ENCODE peak calls at places on chromosome 15, in seven cellular contexts. One of them, this sample, is unnamed.

GRCh38 chr15:70812827-70813364 is 41.1 kb downstream of the LARP6 start:
- DNase-seq in foreskin fibroblast: no peak
- DNase-seq in AG09309: no peak
- DNase-seq in heart left ventricle: no peak
- DNase-seq in KG1: no peak
- DNase-seq in neuronal stem cell: no peak
- DNase-seq in HAP-1: no peak
- DNase-seq in this sample: no peak

GRCh38 chr15:56968821-56969220 is 50.4 kb downstream of the TCF12 start:
- DNase-seq in foreskin fibroblast: no peak
- DNase-seq in KG1: no peak
- DNase-seq in AG09309: no peak
- DNase-seq in HAP-1: peak; percentile 34
- DNase-seq in neuronal stem cell: peak; percentile 31
- DNase-seq in heart left ventricle: no peak
- DNase-seq in this sample: no peak

GRCh38 chr15:70096215-70096974 is 1.3 kb downstream of the TLE3 start:
- DNase-seq in AG09309: no peak
- DNase-seq in HAP-1: peak; percentile 86
- DNase-seq in foreskin fibroblast: peak; percentile 41
- DNase-seq in heart left ventricle: peak; percentile 48
- DNase-seq in neuronal stem cell: peak; percentile 76
- DNase-seq in KG1: no peak
- DNase-seq in this sample: peak; percentile 51

GRCh38 chr15:56923174-56923579 is 4.7 kb downstream of the TCF12 start:
- DNase-seq in neuronal stem cell: no peak
- DNase-seq in HAP-1: no peak
- DNase-seq in AG09309: no peak
- DNase-seq in KG1: no peak
- DNase-seq in foreskin fibroblast: no peak
- DNase-seq in heart left ventricle: no peak
- DNase-seq in this sample: no peak

GRCh38 chr15:57565326-57565725 is 26.4 kb upstream of the MYZAP start:
- DNase-seq in neuronal stem cell: no peak
- DNase-seq in foreskin fibroblast: no peak
- DNase-seq in AG09309: no peak
- DNase-seq in HAP-1: no peak
- DNase-seq in KG1: no peak
- DNase-seq in heart left ventricle: no peak
- DNase-seq in this sample: no peak

GRCh38 chr15:64014995-64015394 is 31.3 kb downstream of the DAPK2 start:
- DNase-seq in AG09309: no peak
- DNase-seq in neuronal stem cell: no peak
- DNase-seq in HAP-1: no peak
- DNase-seq in foreskin fibroblast: no peak
- DNase-seq in heart left ventricle: peak; percentile 84
- DNase-seq in KG1: no peak
- DNase-seq in this sample: peak; percentile 53

GRCh38 chr15:70742928-70743327 is 20.4 kb downstream of the UACA start:
- DNase-seq in heart left ventricle: no peak
- DNase-seq in KG1: no peak
- DNase-seq in neuronal stem cell: no peak
- DNase-seq in AG09309: no peak
- DNase-seq in HAP-1: no peak
- DNase-seq in foreskin fibroblast: no peak
- DNase-seq in this sample: no peak

GRCh38 chr15:70575251-70576227 is 187.8 kb downstream of the UACA start:
- DNase-seq in foreskin fibroblast: no peak
- DNase-seq in KG1: no peak
- DNase-seq in neuronal stem cell: no peak
- DNase-seq in HAP-1: peak; percentile 10
- DNase-seq in AG09309: no peak
- DNase-seq in heart left ventricle: no peak
- DNase-seq in this sample: no peak

GRCh38 chr15:101181349-101181748 is 70.5 kb downstream of the CHSY1 start:
- DNase-seq in KG1: no peak
- DNase-seq in neuronal stem cell: no peak
- DNase-seq in AG09309: no peak
- DNase-seq in foreskin fibroblast: no peak
- DNase-seq in HAP-1: no peak
- DNase-seq in heart left ventricle: no peak
- DNase-seq in this sample: no peak

GRCh38 chr15:100602822-100603393 is 519 bp downstream of the ASB7 start:
- DNase-seq in AG09309: no peak
- DNase-seq in HAP-1: peak; percentile 15
- DNase-seq in heart left ventricle: no peak
- DNase-seq in KG1: no peak
- DNase-seq in foreskin fibroblast: no peak
- DNase-seq in neuronal stem cell: no peak
- DNase-seq in this sample: no peak

GRCh38 chr15:93454788-93455187 is 365.8 kb upstream of the RGMA start:
- DNase-seq in neuronal stem cell: no peak
- DNase-seq in KG1: no peak
- DNase-seq in HAP-1: no peak
- DNase-seq in AG09309: no peak
- DNase-seq in foreskin fibroblast: no peak
- DNase-seq in heart left ventricle: no peak
- DNase-seq in this sample: no peak

GRCh38 chr15:63409179-63409578 is 27.5 kb upstream of the CA12 start:
- DNase-seq in heart left ventricle: no peak
- DNase-seq in HAP-1: no peak
- DNase-seq in foreskin fibroblast: no peak
- DNase-seq in neuronal stem cell: no peak
- DNase-seq in KG1: no peak
- DNase-seq in AG09309: no peak
- DNase-seq in this sample: no peak

GRCh38 chr15:80551348-80551747 is 143.8 kb upstream of the ABHD17C start:
- DNase-seq in AG09309: no peak
- DNase-seq in HAP-1: no peak
- DNase-seq in foreskin fibroblast: no peak
- DNase-seq in neuronal stem cell: no peak
- DNase-seq in KG1: no peak
- DNase-seq in heart left ventricle: no peak
- DNase-seq in this sample: no peak

GRCh38 chr15:60355148-60355857 is 42.5 kb downstream of the ANXA2 start:
- DNase-seq in AG09309: no peak
- DNase-seq in HAP-1: no peak
- DNase-seq in heart left ventricle: no peak
- DNase-seq in neuronal stem cell: no peak
- DNase-seq in KG1: no peak
- DNase-seq in foreskin fibroblast: no peak
- DNase-seq in this sample: no peak

GRCh38 chr15:42228036-42228435 is 19.9 kb upstream of the VPS39 start:
- DNase-seq in neuronal stem cell: no peak
- DNase-seq in heart left ventricle: no peak
- DNase-seq in KG1: no peak
- DNase-seq in HAP-1: no peak
- DNase-seq in foreskin fibroblast: no peak
- DNase-seq in AG09309: no peak
- DNase-seq in this sample: no peak

GRCh38 chr15:40323953-40324937 is 753 bp downstream of the INAFM2 start:
- DNase-seq in heart left ventricle: peak; percentile 36
- DNase-seq in neuronal stem cell: no peak
- DNase-seq in KG1: no peak
- DNase-seq in HAP-1: peak; percentile 50
- DNase-seq in foreskin fibroblast: no peak
- DNase-seq in AG09309: no peak
- DNase-seq in this sample: peak; percentile 52